ENCODE peak calls at places on chromosome 20, in eight cellular contexts. O, D, N, Y, F, Q, R and J are unnamed samples.

GRCh38 chr20:39249798-39250197 is 287.7 kb downstream of the DHX35 start:
- DNase-seq in O (no peak), D (no peak), N (no peak), Y (no peak), F (no peak), Q (no peak), R (no peak), J (no peak)

GRCh38 chr20:29878777-29879442 is 1378.6 kb upstream of the DEFB115 start:
- DNase-seq in O (no peak), D (peak), N (no peak), Y (peak), F (no peak), Q (no peak), R (no peak), J (no peak)

GRCh38 chr20:397432-398237 is 10.5 kb upstream of the RBCK1 start:
- DNase-seq in O (no peak), D (no peak), N (no peak), Y (no peak), F (no peak), Q (no peak), R (no peak), J (no peak)

GRCh38 chr20:12829121-12829520 is 179.7 kb upstream of the SPTLC3 start:
- DNase-seq in O (no peak), D (no peak), N (no peak), Y (no peak), F (no peak), Q (no peak), R (no peak), J (no peak)

GRCh38 chr20:11453430-11453829 is 464.3 kb upstream of the BTBD3 start:
- DNase-seq in O (no peak), D (no peak), N (no peak), Y (no peak), F (no peak), Q (no peak), R (peak), J (peak)

GRCh38 chr20:50663095-50663821 is 28.1 kb downstream of the RIPOR3 start:
- DNase-seq in O (no peak), D (no peak), N (no peak), Y (no peak), F (no peak), Q (no peak), R (no peak), J (peak)

GRCh38 chr20:35279040-35279439 is 1.1 kb upstream of the MMP24OS start:
- DNase-seq in O (no peak), D (peak), N (no peak), Y (no peak), F (no peak), Q (no peak), R (no peak), J (peak)

GRCh38 chr20:35595901-35596300 is 19.7 kb upstream of the SPAG4 start:
- DNase-seq in O (no peak), D (no peak), N (no peak), Y (no peak), F (no peak), Q (no peak), R (no peak), J (no peak)

GRCh38 chr20:41142241-41142640 is 4.9 kb downstream of the PLCG1 start:
- DNase-seq in O (no peak), D (no peak), N (no peak), Y (no peak), F (no peak), Q (no peak), R (no peak), J (no peak)

GRCh38 chr20:44199877-44200276 is 10.7 kb downstream of the OSER1 start:
- DNase-seq in O (no peak), D (no peak), N (no peak), Y (no peak), F (no peak), Q (no peak), R (no peak), J (no peak)